ENCODE peak calls at places on chromosomes 13 and 19, in seven cellular contexts. S, M, D, F, B, V and I are unnamed samples.

GRCh38 chr19:56332695-56333094 is 18.1 kb upstream of the ZSCAN5A start:
- DNase-seq in S (no peak), M (no peak), D (no peak), F (no peak), B (no peak), V (no peak), I (no peak)

GRCh38 chr19:6482343-6482686 is 728 bp upstream of the DENND1C start:
- DNase-seq in S (no peak), M (no peak), D (no peak), F (no peak), B (no peak), V (no peak), I (no peak)

GRCh38 chr13:23902975-23903905 is 5.9 kb upstream of the C1QTNF9B start:
- DNase-seq in S (no peak), M (no peak), D (no peak), F (no peak), B (peak), V (no peak), I (no peak)

GRCh38 chr19:1076951-1077350 is 10.0 kb downstream of the ARHGAP45 start:
- DNase-seq in S (peak), M (peak), D (no peak), F (no peak), B (peak), V (peak), I (no peak)

GRCh38 chr19:15252398-15253018 is 20.3 kb upstream of the EPHX3 start:
- DNase-seq in S (peak), M (peak), D (peak), F (no peak), B (no peak), V (no peak), I (peak)

GRCh38 chr13:41276824-41277223 is 13.4 kb upstream of the MTRF1 start:
- DNase-seq in S (no peak), M (no peak), D (no peak), F (no peak), B (no peak), V (no peak), I (no peak)

GRCh38 chr19:10543420-10544241 is at the start of gene ATG4D:
- DNase-seq in S (peak), M (peak), D (peak), F (no peak), B (peak), V (peak), I (peak)

GRCh38 chr19:54211214-54211613 is 10.6 kb downstream of the RPS9 start:
- DNase-seq in S (no peak), M (no peak), D (no peak), F (no peak), B (no peak), V (no peak), I (no peak)

GRCh38 chr19:31253816-31254551 is 95.3 kb downstream of the TSHZ3 start:
- DNase-seq in S (no peak), M (no peak), D (peak), F (peak), B (no peak), V (peak), I (peak)

GRCh38 chr13:26838821-26839220 is 78.2 kb upstream of the GPR12 start:
- DNase-seq in S (no peak), M (no peak), D (no peak), F (no peak), B (no peak), V (no peak), I (no peak)

GRCh38 chr13:80823472-80823871 is 482.5 kb upstream of the SPRY2 start:
- DNase-seq in S (no peak), M (no peak), D (no peak), F (no peak), B (no peak), V (no peak), I (no peak)

GRCh38 chr19:2016041-2016807 is 710 bp upstream of the BTBD2 start:
- DNase-seq in S (peak), M (peak), D (peak), F (peak), B (peak), V (peak), I (peak)

GRCh38 chr19:13004273-13004672 is 9.0 kb downstream of the NFIX start:
- DNase-seq in S (no peak), M (no peak), D (no peak), F (no peak), B (no peak), V (no peak), I (no peak)

GRCh38 chr13:112066624-112067004 is 335 bp upstream of the SOX1 start:
- DNase-seq in S (peak), M (no peak), D (no peak), F (no peak), B (peak), V (no peak), I (peak)

GRCh38 chr13:89748716-89749115 is 1598.8 kb upstream of the MIR17HG start:
- DNase-seq in S (no peak), M (no peak), D (no peak), F (no peak), B (no peak), V (no peak), I (peak)

GRCh38 chr13:51175001-51175400 is 47.2 kb upstream of the FAM124A start:
- DNase-seq in S (no peak), M (no peak), D (no peak), F (no peak), B (no peak), V (no peak), I (no peak)

GRCh38 chr19:14632286-14632685 is 42.4 kb downstream of the ADGRE3 start:
- DNase-seq in S (no peak), M (no peak), D (peak), F (no peak), B (no peak), V (no peak), I (peak)

GRCh38 chr13:30415430-30416030 is 6.8 kb upstream of the UBE2L5 start:
- DNase-seq in S (no peak), M (no peak), D (no peak), F (no peak), B (no peak), V (no peak), I (peak)

GRCh38 chr13:50365300-50365682 is 350.0 kb downstream of the KCNRG start:
- DNase-seq in S (no peak), M (no peak), D (no peak), F (no peak), B (no peak), V (no peak), I (no peak)

GRCh38 chr19:5627395-5627904 is 4.6 kb downstream of the SAFB start:
- DNase-seq in S (no peak), M (no peak), D (peak), F (no peak), B (peak), V (peak), I (peak)

GRCh38 chr13:31008400-31009115 is 76.1 kb downstream of the TEX26 start:
- DNase-seq in S (no peak), M (no peak), D (no peak), F (no peak), B (no peak), V (no peak), I (no peak)